ENCODE peak calls at places on chromosomes 5 and 9, in five cellular contexts. One of them, this sample, is unnamed. For H3K4me1, the result is how much of the 10 kb centered on the place peaks cover.

GRCh38 chr5:157562111-157562581 is 13.4 kb downstream of the ADAM19 start:
- DNase-seq in right atrium auricular region: no peak
- DNase-seq in transverse colon: no peak
- DNase-seq in HCT116: no peak
- DNase-seq in left ventricle myocardium inferior: peak
- DNase-seq in this sample: no peak

GRCh38 chr9:98523231-98523901 is 185.4 kb downstream of the GABBR2 start:
- DNase-seq in HCT116: no peak
- DNase-seq in right atrium auricular region: no peak
- DNase-seq in left ventricle myocardium inferior: no peak
- DNase-seq in transverse colon: no peak
- DNase-seq in this sample: no peak

GRCh38 chr9:82117025-82117424 is 128.5 kb downstream of the SPATA31D1 start:
- DNase-seq in transverse colon: no peak
- DNase-seq in left ventricle myocardium inferior: no peak
- DNase-seq in right atrium auricular region: no peak
- DNase-seq in HCT116: no peak
- DNase-seq in this sample: no peak

GRCh38 chr9:27954858-27955257 is 381.6 kb upstream of the C9orf72 start:
- DNase-seq in right atrium auricular region: no peak
- DNase-seq in left ventricle myocardium inferior: no peak
- DNase-seq in transverse colon: no peak
- DNase-seq in HCT116: no peak
- DNase-seq in this sample: no peak

GRCh38 chr9:69898714-69899209 is 78.1 kb downstream of the CFAP95 start:
- DNase-seq in transverse colon: no peak
- DNase-seq in left ventricle myocardium inferior: no peak
- DNase-seq in HCT116: peak
- DNase-seq in right atrium auricular region: no peak
- DNase-seq in this sample: no peak

GRCh38 chr9:125462766-125463384 is 201.2 kb downstream of the GAPVD1 start:
- DNase-seq in right atrium auricular region: no peak
- DNase-seq in left ventricle myocardium inferior: no peak
- DNase-seq in transverse colon: no peak
- DNase-seq in HCT116: no peak
- DNase-seq in this sample: no peak

GRCh38 chr5:92283521-92283920 is 900.4 kb upstream of the ARRDC3 start:
- DNase-seq in left ventricle myocardium inferior: no peak
- DNase-seq in right atrium auricular region: no peak
- DNase-seq in HCT116: no peak
- DNase-seq in transverse colon: no peak
- DNase-seq in this sample: no peak

GRCh38 chr5:132592521-132592920 is 35.7 kb downstream of the RAD50 start:
- DNase-seq in left ventricle myocardium inferior: no peak
- DNase-seq in right atrium auricular region: no peak
- DNase-seq in transverse colon: no peak
- DNase-seq in HCT116: no peak
- DNase-seq in this sample: no peak

GRCh38 chr5:179387151-179388110 is 42.2 kb upstream of the ADAMTS2 start:
- DNase-seq in transverse colon: no peak
- DNase-seq in right atrium auricular region: peak
- DNase-seq in HCT116: no peak
- DNase-seq in left ventricle myocardium inferior: no peak
- DNase-seq in this sample: no peak

GRCh38 chr5:10594591-10595210 is 30.8 kb downstream of the ANKRD33B start:
- DNase-seq in left ventricle myocardium inferior: no peak
- DNase-seq in right atrium auricular region: peak
- DNase-seq in transverse colon: no peak
- DNase-seq in HCT116: no peak
- DNase-seq in this sample: no peak

GRCh38 chr9:108665856-108666784 is 189.7 kb downstream of the ACTL7B start:
- DNase-seq in left ventricle myocardium inferior: no peak
- DNase-seq in transverse colon: no peak
- DNase-seq in right atrium auricular region: no peak
- DNase-seq in HCT116: no peak
- DNase-seq in this sample: no peak

GRCh38 chr9:90801175-90801506 is 478 bp upstream of the SYK start:
- DNase-seq in HCT116: no peak
- DNase-seq in left ventricle myocardium inferior: no peak
- DNase-seq in right atrium auricular region: no peak
- DNase-seq in transverse colon: no peak
- DNase-seq in this sample: no peak

GRCh38 chr9:13478637-13479036 is 199.1 kb upstream of the MPDZ start:
- DNase-seq in HCT116: no peak
- DNase-seq in transverse colon: no peak
- DNase-seq in right atrium auricular region: no peak
- DNase-seq in left ventricle myocardium inferior: no peak
- DNase-seq in this sample: no peak

GRCh38 chr5:95872333-95873268 is 50.1 kb upstream of the GLRX start:
- DNase-seq in transverse colon: no peak
- DNase-seq in HCT116: no peak
- DNase-seq in left ventricle myocardium inferior: no peak
- DNase-seq in right atrium auricular region: no peak
- DNase-seq in this sample: no peak

GRCh38 chr9:35656841-35657326 is 935 bp downstream of the RMRP start:
- DNase-seq in left ventricle myocardium inferior: no peak
- DNase-seq in right atrium auricular region: no peak
- DNase-seq in HCT116: no peak
- DNase-seq in transverse colon: no peak
- DNase-seq in this sample: no peak

GRCh38 chr5:149143470-149143869 is 2.2 kb downstream of the ABLIM3 start:
- DNase-seq in HCT116: no peak
- DNase-seq in left ventricle myocardium inferior: no peak
- DNase-seq in transverse colon: no peak
- DNase-seq in right atrium auricular region: no peak
- DNase-seq in this sample: no peak

GRCh38 chr5:110342683-110343082 is 383.8 kb downstream of the TMEM232 start:
- DNase-seq in left ventricle myocardium inferior: no peak
- DNase-seq in right atrium auricular region: no peak
- DNase-seq in HCT116: no peak
- DNase-seq in transverse colon: no peak
- DNase-seq in this sample: peak

GRCh38 chr5:6822556-6823343 is 109.5 kb downstream of the TENT4A start:
- DNase-seq in transverse colon: no peak
- DNase-seq in HCT116: no peak
- DNase-seq in left ventricle myocardium inferior: no peak
- DNase-seq in right atrium auricular region: no peak
- DNase-seq in this sample: no peak

GRCh38 chr9:93574900-93575705 is 1.3 kb upstream of the PHF2 start:
- DNase-seq in left ventricle myocardium inferior: no peak
- DNase-seq in transverse colon: no peak
- DNase-seq in right atrium auricular region: peak
- DNase-seq in HCT116: no peak
- DNase-seq in this sample: no peak

DNA sequence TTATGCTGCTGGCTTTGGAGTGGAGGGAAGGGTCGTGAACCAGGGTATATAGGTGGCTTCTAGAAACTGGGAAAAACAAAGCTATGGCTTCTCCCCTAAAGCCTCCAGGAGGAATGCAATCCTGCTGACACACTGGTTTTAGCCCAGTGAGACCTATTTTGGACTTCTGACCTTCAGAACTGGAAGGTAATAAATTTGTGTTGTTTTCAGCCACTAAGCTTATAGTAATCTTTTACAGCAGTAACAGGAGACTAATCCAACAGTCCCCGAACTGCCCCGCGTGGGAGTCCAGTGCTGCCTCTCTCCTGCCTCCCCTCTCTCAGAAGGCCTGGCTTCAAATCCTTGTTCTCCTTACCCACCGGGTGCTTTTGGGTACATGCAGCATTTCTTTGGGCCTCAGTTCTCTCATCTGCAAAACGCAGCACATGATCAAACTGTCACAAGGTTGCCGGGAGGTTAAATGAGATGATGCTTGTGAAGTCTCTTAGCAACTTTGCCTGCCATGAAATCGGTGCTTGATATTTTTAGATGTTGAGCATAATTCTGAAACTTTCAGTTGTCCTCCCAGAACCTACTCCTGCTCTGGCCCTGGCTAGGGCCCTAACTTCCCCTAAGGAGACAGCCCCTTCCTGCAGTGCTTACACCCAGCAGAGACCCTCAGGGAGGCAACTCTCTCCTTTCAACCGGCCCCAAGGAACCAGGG is 127.3 kb upstream of the BOD1 start:
- DNase-seq in left ventricle myocardium inferior: no peak
- DNase-seq in right atrium auricular region: no peak
- DNase-seq in HCT116: no peak
- DNase-seq in transverse colon: no peak
- DNase-seq in this sample: no peak
- H3K4me1 ChIP-seq in left ventricle myocardium inferior: under half
- H3K4me1 ChIP-seq in right atrium auricular region: under half
- H3K4me1 ChIP-seq in HCT116: under half
- H3K4me1 ChIP-seq in transverse colon: under half
- H3K4me1 ChIP-seq in this sample: under half

GRCh38 chr5:141840295-141840812 is 37.9 kb downstream of the PCDH1 start:
- DNase-seq in transverse colon: peak
- DNase-seq in left ventricle myocardium inferior: no peak
- DNase-seq in HCT116: no peak
- DNase-seq in right atrium auricular region: no peak
- DNase-seq in this sample: no peak

GRCh38 chr5:141840826-141841360 is 37.3 kb downstream of the PCDH1 start:
- DNase-seq in transverse colon: no peak
- DNase-seq in HCT116: no peak
- DNase-seq in right atrium auricular region: no peak
- DNase-seq in left ventricle myocardium inferior: no peak
- DNase-seq in this sample: no peak

GRCh38 chr5:141841781-141842180 is 36.4 kb downstream of the PCDH1 start:
- DNase-seq in left ventricle myocardium inferior: no peak
- DNase-seq in right atrium auricular region: no peak
- DNase-seq in transverse colon: peak
- DNase-seq in HCT116: no peak
- DNase-seq in this sample: peak

GRCh38 chr5:141843156-141843927 is 34.9 kb downstream of the PCDH1 start:
- DNase-seq in left ventricle myocardium inferior: no peak
- DNase-seq in HCT116: no peak
- DNase-seq in right atrium auricular region: no peak
- DNase-seq in transverse colon: no peak
- DNase-seq in this sample: no peak

DNA sequence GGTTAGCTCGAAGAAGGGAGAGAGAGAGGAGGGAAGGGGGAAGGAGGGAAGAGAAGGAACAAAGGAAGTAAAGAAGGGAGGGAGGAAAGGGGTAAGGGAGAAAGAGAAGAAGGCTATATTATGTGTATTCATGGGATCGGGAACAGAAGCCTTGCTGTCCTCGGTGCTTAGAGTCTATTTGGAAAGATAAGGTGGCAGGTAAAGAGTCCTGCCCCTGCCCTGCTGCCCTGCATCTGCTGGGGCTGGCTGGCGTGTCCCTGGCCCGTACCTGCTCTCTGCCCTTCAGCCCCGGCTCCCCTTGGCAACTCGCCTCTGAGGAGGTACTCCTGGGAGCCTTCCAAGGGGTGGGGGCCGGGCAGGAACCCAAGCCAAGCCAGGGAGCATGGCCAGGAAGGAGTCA is 36.8 kb downstream of the PCDH1 start:
- DNase-seq in transverse colon: peak
- DNase-seq in right atrium auricular region: no peak
- DNase-seq in left ventricle myocardium inferior: no peak
- DNase-seq in HCT116: no peak
- DNase-seq in this sample: peak
- H3K4me1 ChIP-seq in transverse colon: under half
- H3K4me1 ChIP-seq in right atrium auricular region: half or more
- H3K4me1 ChIP-seq in left ventricle myocardium inferior: half or more
- H3K4me1 ChIP-seq in HCT116: under half
- H3K4me1 ChIP-seq in this sample: under half

GRCh38 chr5:68339921-68340321 is 124.4 kb downstream of the PIK3R1 start:
- DNase-seq in left ventricle myocardium inferior: no peak
- DNase-seq in transverse colon: no peak
- DNase-seq in HCT116: no peak
- DNase-seq in right atrium auricular region: no peak
- DNase-seq in this sample: no peak
- H3K4me1 ChIP-seq in left ventricle myocardium inferior: under half
- H3K4me1 ChIP-seq in transverse colon: under half
- H3K4me1 ChIP-seq in HCT116: under half
- H3K4me1 ChIP-seq in right atrium auricular region: under half
- H3K4me1 ChIP-seq in this sample: under half

DNA sequence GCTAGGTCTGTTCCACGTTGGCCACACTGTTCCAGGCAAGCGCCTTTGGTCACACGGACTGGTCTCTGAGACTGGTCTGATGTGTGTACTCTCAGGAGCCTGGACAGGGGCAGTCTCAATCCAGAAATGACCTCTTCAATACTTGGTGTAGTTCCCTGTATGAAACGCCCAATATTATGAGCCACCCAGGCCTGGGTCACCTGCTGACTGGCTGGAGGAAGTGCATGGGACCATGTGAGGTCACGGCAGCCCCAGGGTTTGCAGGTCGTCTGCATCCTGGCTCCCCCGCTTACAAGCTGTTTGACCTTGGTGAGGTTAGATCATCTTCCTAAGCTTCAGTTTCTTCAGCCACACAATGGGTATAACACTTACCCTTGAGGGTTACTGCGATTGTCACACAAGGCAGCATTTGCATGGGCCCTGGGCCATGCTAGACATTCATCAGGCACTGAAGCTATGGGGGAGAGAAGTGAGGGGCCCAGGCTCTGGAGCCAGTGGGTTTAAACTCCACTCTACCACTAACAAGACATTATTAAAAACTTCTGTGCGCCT is 5.2 kb upstream of the GRHPR start:
- DNase-seq in right atrium auricular region: no peak
- DNase-seq in left ventricle myocardium inferior: no peak
- DNase-seq in transverse colon: no peak
- DNase-seq in HCT116: no peak
- DNase-seq in this sample: no peak
- H3K4me1 ChIP-seq in right atrium auricular region: under half
- H3K4me1 ChIP-seq in left ventricle myocardium inferior: under half
- H3K4me1 ChIP-seq in transverse colon: under half
- H3K4me1 ChIP-seq in HCT116: under half
- H3K4me1 ChIP-seq in this sample: under half

GRCh38 chr5:28561522-28561921 is 1523.1 kb upstream of the CDH9 start:
- DNase-seq in right atrium auricular region: no peak
- DNase-seq in transverse colon: no peak
- DNase-seq in HCT116: no peak
- DNase-seq in left ventricle myocardium inferior: no peak
- DNase-seq in this sample: no peak
- H3K4me1 ChIP-seq in right atrium auricular region: under half
- H3K4me1 ChIP-seq in transverse colon: under half
- H3K4me1 ChIP-seq in HCT116: under half
- H3K4me1 ChIP-seq in left ventricle myocardium inferior: under half
- H3K4me1 ChIP-seq in this sample: under half

GRCh38 chr9:134437417-134438203 is 111.4 kb downstream of the RXRA start:
- DNase-seq in left ventricle myocardium inferior: no peak
- DNase-seq in HCT116: no peak
- DNase-seq in right atrium auricular region: no peak
- DNase-seq in transverse colon: no peak
- DNase-seq in this sample: no peak
- H3K4me1 ChIP-seq in left ventricle myocardium inferior: half or more
- H3K4me1 ChIP-seq in HCT116: under half
- H3K4me1 ChIP-seq in right atrium auricular region: half or more
- H3K4me1 ChIP-seq in transverse colon: under half
- H3K4me1 ChIP-seq in this sample: under half

GRCh38 chr9:75960561-75960960 is 70.1 kb downstream of the PCSK5 start:
- DNase-seq in HCT116: no peak
- DNase-seq in right atrium auricular region: no peak
- DNase-seq in left ventricle myocardium inferior: peak
- DNase-seq in transverse colon: no peak
- DNase-seq in this sample: no peak
- H3K4me1 ChIP-seq in HCT116: under half
- H3K4me1 ChIP-seq in right atrium auricular region: under half
- H3K4me1 ChIP-seq in left ventricle myocardium inferior: under half
- H3K4me1 ChIP-seq in transverse colon: under half
- H3K4me1 ChIP-seq in this sample: under half

This sample was measured in lung.